ENCODE peak calls at places on chromosome 19, in ten cellular contexts. P is psoas muscle, C is endodermal cell, N is PC-3, A is cardiac muscle cell, Z is HepG2, U is Peyer's patch, R is body of pancreas, V is dorsolateral prefrontal cortex, M is kidney. S is an unnamed sample.

GRCh38 chr19:24033962-24034342 is 53.0 kb upstream of the ZNF254 start:
- DNase-seq in N (peak; percentile 53), M (peak; percentile 82), R (peak; percentile 61), U (peak; percentile 70), A (peak; percentile 68), Z (peak; percentile 41), V (no peak), C (no peak), P (peak; percentile 36), S (peak; percentile 71)

GRCh38 chr19:29211562-29212416 is 1.2 kb downstream of the UQCRFS1 start:
- DNase-seq in P (no peak), C (no peak), V (no peak), A (peak; percentile 16), N (peak; percentile 4), R (no peak), U (no peak), Z (peak; percentile 7), M (no peak), S (no peak)

GRCh38 chr19:33435706-33436359 is 62.3 kb downstream of the CEBPG start:
- DNase-seq in P (no peak), U (no peak), N (no peak), C (no peak), M (peak; percentile 31), R (no peak), A (no peak), V (peak; percentile 25), Z (no peak), S (no peak)

GRCh38 chr19:17944301-17944700 is 11.5 kb downstream of the CCDC124 start:
- DNase-seq in M (no peak), A (peak; percentile 71), N (peak; percentile 82), Z (no peak), C (no peak), R (no peak), V (no peak), U (no peak), P (no peak), S (no peak)

GRCh38 chr19:36115453-36116343 is at the start of gene TBCB:
- DNase-seq in C (no peak), R (peak; percentile 23), Z (peak; percentile 25), N (no peak), U (peak; percentile 95), P (peak; percentile 86), V (no peak), M (peak; percentile 95), A (peak; percentile 45), S (peak; percentile 90)

GRCh38 chr19:33085570-33086128 is 4.7 kb downstream of the GPATCH1 start:
- DNase-seq in V (no peak), N (no peak), C (no peak), U (no peak), M (no peak), P (no peak), Z (no peak), R (no peak), A (no peak), S (no peak)

GRCh38 chr19:13692096-13692495 is 72.2 kb upstream of the MRI1 start:
- DNase-seq in V (peak; percentile 58), U (no peak), Z (no peak), P (no peak), M (no peak), C (no peak), R (no peak), N (peak; percentile 93), A (peak; percentile 29), S (no peak)

GRCh38 chr19:20334760-20335159 is 167.7 kb downstream of the ZNF486 start:
- DNase-seq in C (no peak), V (no peak), N (no peak), U (no peak), R (no peak), M (no peak), P (no peak), A (no peak), Z (no peak), S (no peak)

GRCh38 chr19:33241530-33242101 is 16.0 kb upstream of the SLC7A10 start:
- DNase-seq in A (no peak), Z (no peak), R (peak; percentile 28), P (no peak), C (no peak), V (no peak), M (peak; percentile 73), N (peak; percentile 4), U (peak; percentile 67), S (no peak)

GRCh38 chr19:36246006-36246391 is 31.1 kb downstream of the ZNF146 start:
- DNase-seq in N (no peak), A (peak; percentile 22), Z (no peak), C (no peak), U (no peak), P (no peak), M (no peak), R (no peak), V (no peak), S (no peak)

GRCh38 chr19:16002380-16002779 is 53.6 kb downstream of the OR10H4 start:
- DNase-seq in N (no peak), A (peak; percentile 9), Z (no peak), M (no peak), V (no peak), C (no peak), P (no peak), R (no peak), U (no peak), S (no peak)

GRCh38 chr19:52492201-52492960 is 35.1 kb upstream of the ZNF808 start:
- DNase-seq in P (no peak), M (peak; percentile 54), V (no peak), A (no peak), U (no peak), Z (no peak), C (peak; percentile 98), R (no peak), N (no peak), S (no peak)

GRCh38 chr19:14530005-14530348 is 583 bp downstream of the TECR start:
- DNase-seq in Z (no peak), V (no peak), A (no peak), R (no peak), M (peak; percentile 90), U (peak; percentile 86), P (no peak), N (no peak), C (no peak), S (no peak)

GRCh38 chr19:50332014-50332263 is 2.8 kb upstream of the KCNC3 start:
- DNase-seq in N (no peak), Z (no peak), U (no peak), C (no peak), R (no peak), M (no peak), A (no peak), P (no peak), V (no peak), S (no peak)

GRCh38 chr19:28482221-28482620 is 730.7 kb downstream of the UQCRFS1 start:
- DNase-seq in P (no peak), V (no peak), R (no peak), U (no peak), C (peak; percentile 78), A (no peak), Z (no peak), M (no peak), N (no peak), S (no peak)

GRCh38 chr19:21474671-21475181 is 30.7 kb upstream of the ZNF429 start:
- DNase-seq in M (peak; percentile 93), A (peak; percentile 71), C (peak; percentile 98), P (peak; percentile 66), R (peak; percentile 88), Z (no peak), V (peak; percentile 87), U (peak; percentile 64), N (no peak), S (peak; percentile 81)

DNA sequence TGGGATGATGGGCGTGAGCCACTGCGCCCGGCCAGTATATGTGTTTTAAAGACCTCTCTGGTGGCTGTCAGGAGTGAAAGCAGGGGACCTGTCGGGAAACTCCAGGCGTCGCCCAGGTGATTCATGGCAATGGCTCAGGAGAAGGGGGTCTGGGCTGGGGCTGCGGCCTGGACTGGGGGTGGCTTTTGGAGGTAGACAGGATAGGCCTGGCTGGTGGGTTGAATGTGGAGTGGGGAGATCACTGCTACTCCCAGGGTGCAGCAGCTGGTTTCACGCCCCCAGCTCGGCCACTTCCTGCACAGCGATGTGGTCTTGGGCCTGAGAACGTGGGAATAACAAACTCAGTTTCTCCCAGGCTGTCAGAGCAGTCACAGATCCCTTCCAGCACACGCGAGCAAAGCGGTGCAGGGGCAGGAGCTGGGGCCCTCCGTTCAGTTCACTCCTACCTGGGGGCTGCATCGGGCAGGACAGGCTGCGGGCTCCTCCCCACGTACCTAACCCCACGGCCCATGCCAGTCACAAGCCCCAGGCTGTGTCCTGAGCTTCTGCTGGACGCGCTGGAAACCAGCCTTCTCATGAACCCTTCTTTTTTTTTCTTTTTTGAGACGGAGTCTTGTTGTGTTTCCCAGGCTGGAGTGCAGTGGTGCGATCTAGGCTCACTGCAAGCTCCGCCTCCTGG is 18.9 kb downstream of the KDM4B start:
- DNase-seq in P (no peak), M (no peak), R (no peak), V (no peak), C (no peak), N (no peak), A (peak; percentile 41), U (no peak), Z (no peak), S (no peak)
- H3K27ac ChIP-seq in P (no peak overlapping the region), M (no peak overlapping the region), R (no peak overlapping the region), V (no peak overlapping the region), C (peak overlapping the region; percentile 37), N (no peak overlapping the region), A (peak overlapping the region; percentile 90), U (no peak overlapping the region), Z (no peak overlapping the region), S (no peak overlapping the region)

GRCh38 chr19:45780146-45780447 is 2.2 kb downstream of the DMPK start:
- DNase-seq in V (no peak), P (no peak), Z (no peak), U (no peak), M (no peak), C (peak; percentile 65), N (no peak), R (no peak), A (no peak), S (no peak)
- H3K4me3 ChIP-seq in V (no peak overlapping the region), P (peak overlapping the region; percentile 87), Z (peak overlapping the region; percentile 42), U (no peak overlapping the region), M (no peak overlapping the region), C (no peak overlapping the region), N (no peak overlapping the region), R (no peak overlapping the region), A (peak overlapping the region; percentile 1), S (peak overlapping the region; percentile 69)

GRCh38 chr19:1223018-1223855 is 14.6 kb downstream of the CBARP start:
- DNase-seq in U (peak; percentile 67), N (peak; percentile 41), P (no peak), R (no peak), C (peak; percentile 91), M (no peak), Z (no peak), V (no peak), A (peak; percentile 49), S (no peak)
- TF ChIP-seq CTCF in U (no peak), N (peak; percentile 69), P (peak; percentile 37), R (peak; percentile 33), C (peak; percentile 78), M (peak; percentile 21), Z (peak; percentile 65), V (peak; percentile 40), A (peak; percentile 41), S (peak; percentile 13)

DNA sequence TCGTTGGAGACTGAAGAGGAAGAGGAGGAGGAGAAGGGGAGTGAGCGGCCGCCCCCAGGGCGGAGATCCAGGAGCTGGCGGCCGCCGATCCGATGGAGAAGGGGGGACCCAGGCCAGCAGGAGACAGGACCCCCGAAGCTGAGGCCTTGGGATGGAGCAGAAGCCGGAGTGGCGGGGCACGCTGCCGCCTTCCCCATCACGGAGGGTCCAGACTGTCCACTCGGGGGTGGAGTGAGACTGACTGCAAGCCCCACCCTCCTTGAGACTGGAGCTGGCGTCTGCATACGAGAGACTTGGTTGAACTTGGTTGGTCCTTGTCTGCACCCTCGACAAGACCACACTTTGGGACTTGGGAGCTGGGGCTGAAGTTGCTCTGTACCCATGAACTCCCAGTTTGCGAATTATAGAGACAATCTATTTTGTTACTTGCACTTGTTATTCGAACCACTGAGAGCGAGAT is 1.8 kb downstream of the GADD45B start:
- DNase-seq in M (peak; percentile 78), Z (no peak), U (peak; percentile 69), N (peak; percentile 35), A (peak; percentile 59), P (no peak), V (no peak), C (no peak), R (no peak), S (no peak)
- H3K27ac ChIP-seq in M (peak overlapping the region; percentile 98), Z (no peak overlapping the region), U (peak overlapping the region; percentile 78), N (peak overlapping the region; percentile 67), A (peak overlapping the region; percentile 53), P (peak overlapping the region; percentile 84), V (peak overlapping the region; percentile 92), C (no peak overlapping the region), R (peak overlapping the region; percentile 88), S (peak overlapping the region; percentile 88)

S was measured in coronary artery.